ENCODE peak calls at places on chromosome 4, in four cellular contexts. S is WTC11, X is SK-N-SH, M is GM12878. K is an unnamed sample.

GRCh38 chr4:48329976-48330375 is 11.4 kb upstream of the SLAIN2 start:
- DNase-seq in S (no peak), X (no peak), M (no peak), K (no peak)

GRCh38 chr4:1487106-1487505 is 80.9 kb upstream of the NKX1-1 start:
- DNase-seq in S (peak), X (no peak), M (no peak), K (no peak)

GRCh38 chr4:173537628-173538147 is 7.7 kb upstream of the HAND2 start:
- DNase-seq in S (no peak), X (no peak), M (no peak), K (no peak)

GRCh38 chr4:186234367-186234766 is 7.1 kb downstream of the KLKB1 start:
- DNase-seq in S (no peak), X (no peak), M (no peak), K (no peak)

GRCh38 chr4:107740950-107741701 is 21.1 kb upstream of the PAPSS1 start:
- DNase-seq in S (no peak), X (no peak), M (no peak), K (no peak)

GRCh38 chr4:40577588-40578253 is 51.9 kb downstream of the RBM47 start:
- DNase-seq in S (no peak), X (no peak), M (no peak), K (no peak)

GRCh38 chr4:181548873-181549541 is 694.2 kb upstream of the TENM3 start:
- DNase-seq in S (no peak), X (no peak), M (no peak), K (no peak)

GRCh38 chr4:88177981-88178632 is 19.7 kb upstream of the ABCG2 start:
- DNase-seq in S (peak), X (no peak), M (no peak), K (peak)

GRCh38 chr4:122293374-122294365 is 85.1 kb upstream of the ADAD1 start:
- DNase-seq in S (peak), X (no peak), M (no peak), K (no peak)

GRCh38 chr4:38190717-38191178 is 230.6 kb downstream of the PTTG2 start:
- DNase-seq in S (no peak), X (peak), M (no peak), K (no peak)

GRCh38 chr4:86963697-86964096 is 28.9 kb downstream of the AFF1 start:
- DNase-seq in S (no peak), X (no peak), M (no peak), K (no peak)

GRCh38 chr4:64539234-64539849 is 130.1 kb upstream of the TECRL start:
- DNase-seq in S (peak), X (peak), M (peak), K (peak)

GRCh38 chr4:185254434-185254833 is 45.0 kb downstream of the SNX25 start:
- DNase-seq in S (no peak), X (no peak), M (no peak), K (no peak)

GRCh38 chr4:119785963-119786362 is 157.4 kb upstream of the PDE5A start:
- DNase-seq in S (peak), X (no peak), M (no peak), K (no peak)

GRCh38 chr4:52789774-52790173 is 38.5 kb upstream of the ERVMER34-1 start:
- DNase-seq in S (no peak), X (no peak), M (no peak), K (no peak)

GRCh38 chr4:41982716-41983115 is 1.2 kb downstream of the DCAF4L1 start:
- DNase-seq in S (no peak), X (no peak), M (no peak), K (no peak)

GRCh38 chr4:823093-823760 is 2.7 kb downstream of the CPLX1 start:
- DNase-seq in S (no peak), X (no peak), M (no peak), K (no peak)

GRCh38 chr4:83535520-83535944 is 376 bp upstream of the GPAT3 start:
- DNase-seq in S (peak), X (no peak), M (no peak), K (no peak)

GRCh38 chr4:146153964-146154536 is 21.5 kb upstream of the LSM6 start:
- DNase-seq in S (no peak), X (no peak), M (no peak), K (no peak)

GRCh38 chr4:4541040-4541631 is 712 bp downstream of the STX18 start:
- DNase-seq in S (no peak), X (no peak), M (peak), K (peak)

GRCh38 chr4:70138751-70139150 is 15.3 kb upstream of the PRR27 start:
- DNase-seq in S (no peak), X (no peak), M (no peak), K (no peak)

GRCh38 chr4:136471051-136471450 is 1061.2 kb downstream of the PCDH18 start:
- DNase-seq in S (no peak), X (no peak), M (no peak), K (no peak)

GRCh38 chr4:72390409-72390808 is 178.6 kb downstream of the ADAMTS3 start:
- DNase-seq in S (no peak), X (no peak), M (no peak), K (no peak)

GRCh38 chr4:147901886-147902285 is 170.0 kb downstream of the ARHGAP10 start:
- DNase-seq in S (no peak), X (no peak), M (no peak), K (no peak)

GRCh38 chr4:105327222-105327621 is 146.6 kb downstream of the PPA2 start:
- DNase-seq in S (no peak), X (no peak), M (no peak), K (no peak)

GRCh38 chr4:14254252-14254651 is 626.7 kb upstream of the BOD1L1 start:
- DNase-seq in S (peak), X (peak), M (no peak), K (no peak)

GRCh38 chr4:119172223-119172622 is 36.6 kb downstream of the MYOZ2 start:
- DNase-seq in S (no peak), X (no peak), M (no peak), K (no peak)

GRCh38 chr4:112889619-112890294 is 159.7 kb upstream of the ANK2 start:
- DNase-seq in S (no peak), X (no peak), M (peak), K (no peak)

GRCh38 chr4:127648061-127648460 is 15.3 kb downstream of the INTU start:
- DNase-seq in S (no peak), X (no peak), M (no peak), K (no peak)

GRCh38 chr4:175961604-175962003 is 104.0 kb upstream of the WDR17 start:
- DNase-seq in S (no peak), X (no peak), M (peak), K (no peak)

GRCh38 chr4:24510091-24510490 is 74.3 kb downstream of the DHX15 start:
- DNase-seq in S (no peak), X (no peak), M (no peak), K (no peak)

GRCh38 chr4:46793036-46793435 is 116.0 kb downstream of the COX7B2 start:
- DNase-seq in S (no peak), X (no peak), M (no peak), K (no peak)

GRCh38 chr4:8332891-8333331 is 63.4 kb downstream of the HTRA3 start:
- DNase-seq in S (no peak), X (no peak), M (no peak), K (no peak)

GRCh38 chr4:8330821-8331566 is 61.4 kb downstream of the HTRA3 start:
- DNase-seq in S (no peak), X (no peak), M (no peak), K (no peak)

GRCh38 chr4:8333726-8334460 is 64.3 kb downstream of the HTRA3 start:
- DNase-seq in S (no peak), X (no peak), M (no peak), K (no peak)

GRCh38 chr4:8331567-8331955 is 62.0 kb downstream of the HTRA3 start:
- DNase-seq in S (no peak), X (no peak), M (no peak), K (no peak)

GRCh38 chr4:8332038-8332857 is 62.7 kb downstream of the HTRA3 start:
- DNase-seq in S (no peak), X (no peak), M (no peak), K (no peak)
- TF ChIP-seq USF1 in S (no peak), X (no peak), M (no peak), K (no peak)

GRCh38 chr4:189081831-189082230 is 858.8 kb upstream of the FRG1 start:
- DNase-seq in S (no peak), X (no peak), M (no peak), K (no peak)
- TF ChIP-seq USF1 in S (no peak), X (no peak), M (no peak), K (no peak)

GRCh38 chr4:165403667-165404066 is 24.9 kb downstream of the CPE start:
- DNase-seq in S (no peak), X (peak), M (no peak), K (no peak)

GRCh38 chr4:165404080-165404479 is 25.3 kb downstream of the CPE start:
- DNase-seq in S (no peak), X (no peak), M (no peak), K (no peak)

GRCh38 chr4:165398570-165398969 is 19.8 kb downstream of the CPE start:
- DNase-seq in S (no peak), X (peak), M (no peak), K (peak)

GRCh38 chr4:165404696-165405095 is 25.9 kb downstream of the CPE start:
- DNase-seq in S (no peak), X (no peak), M (no peak), K (no peak)

DNA sequence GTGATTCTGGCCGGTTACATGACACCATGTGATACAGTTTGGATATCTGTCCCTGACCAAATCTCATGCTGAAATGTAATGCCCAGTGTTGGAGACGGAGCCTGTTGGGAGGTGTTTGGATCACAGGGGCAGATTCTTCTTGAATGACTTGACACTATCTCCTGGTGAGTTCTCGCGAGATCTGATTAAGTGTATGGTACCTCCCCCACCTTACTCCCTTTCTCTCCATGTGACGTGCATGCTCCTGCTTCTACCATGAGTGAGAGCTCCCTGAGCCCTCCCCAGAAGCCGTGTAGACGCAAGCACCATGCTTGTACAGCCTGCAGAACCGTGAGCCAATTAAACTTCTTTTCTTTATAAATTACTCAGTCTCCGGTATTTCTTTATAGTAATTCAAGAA is 23.6 kb downstream of the CPE start:
- DNase-seq in S (no peak), X (no peak), M (no peak), K (peak)
- TF ChIP-seq USF1 in S (no peak), X (no peak), M (no peak), K (no peak)

DNA sequence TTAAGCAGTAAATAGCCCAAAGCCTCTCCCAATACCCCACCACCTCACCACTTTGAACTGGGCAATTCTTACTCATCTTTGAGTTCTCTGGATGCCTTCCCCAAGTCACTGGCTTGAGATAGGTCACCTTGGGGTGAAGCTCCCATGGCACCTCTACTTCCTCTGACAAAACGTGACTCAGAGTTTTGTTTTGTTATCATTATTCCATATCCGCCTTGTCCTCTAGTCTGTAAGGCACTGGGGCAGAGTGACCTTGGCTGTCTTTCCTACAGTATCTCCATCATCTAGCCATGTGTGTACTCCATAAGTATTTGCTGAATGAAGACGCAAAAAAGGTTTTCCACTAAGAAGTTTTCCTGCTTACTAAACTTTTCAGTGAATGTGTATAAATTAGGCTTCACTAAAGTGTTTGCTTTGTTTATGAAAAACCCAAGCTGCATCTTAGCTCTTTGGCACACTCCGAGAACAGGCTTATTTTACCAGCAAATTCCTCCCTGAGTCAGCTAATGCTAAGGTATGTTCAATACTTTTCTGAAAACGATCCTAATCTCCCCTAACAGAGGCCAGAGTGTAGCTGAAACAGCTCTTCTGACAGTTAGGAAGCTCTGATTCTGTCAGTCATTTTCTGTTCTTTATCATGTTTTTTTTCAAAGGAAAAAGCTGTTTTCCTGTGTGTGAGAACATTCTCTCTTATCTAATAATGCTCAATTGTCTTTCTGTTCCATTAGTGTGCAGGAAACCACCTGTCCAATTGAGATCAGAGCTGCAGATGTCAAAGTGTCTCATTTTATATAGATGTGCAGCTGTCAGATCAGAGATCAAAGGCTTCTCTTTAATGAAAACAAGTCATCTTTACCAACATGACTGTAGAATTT is 30.2 kb upstream of the TSPAN5 start:
- DNase-seq in S (no peak), X (peak), M (no peak), K (peak)
- TF ChIP-seq USF1 in S (no peak), X (no peak), M (no peak), K (no peak)

GRCh38 chr4:71186566-71187398 is 152.0 kb upstream of the SLC4A4 start:
- DNase-seq in S (peak), X (peak), M (no peak), K (no peak)

GRCh38 chr4:71186257-71186565 is 152.6 kb upstream of the SLC4A4 start:
- DNase-seq in S (no peak), X (no peak), M (no peak), K (no peak)

GRCh38 chr4:71188197-71188625 is 150.6 kb upstream of the SLC4A4 start:
- DNase-seq in S (no peak), X (no peak), M (no peak), K (no peak)

GRCh38 chr4:71188951-71189350 is 149.9 kb upstream of the SLC4A4 start:
- DNase-seq in S (no peak), X (no peak), M (no peak), K (no peak)

GRCh38 chr4:71187399-71188196 is 151.2 kb upstream of the SLC4A4 start:
- DNase-seq in S (peak), X (no peak), M (no peak), K (no peak)
- TF ChIP-seq USF1 in S (no peak), X (no peak), M (no peak), K (no peak)

GRCh38 chr4:177448850-177449249 is 6.6 kb upstream of the AGA start:
- DNase-seq in S (no peak), X (no peak), M (no peak), K (no peak)
- TF ChIP-seq USF1 in S (no peak), X (no peak), M (no peak), K (no peak)

DNA sequence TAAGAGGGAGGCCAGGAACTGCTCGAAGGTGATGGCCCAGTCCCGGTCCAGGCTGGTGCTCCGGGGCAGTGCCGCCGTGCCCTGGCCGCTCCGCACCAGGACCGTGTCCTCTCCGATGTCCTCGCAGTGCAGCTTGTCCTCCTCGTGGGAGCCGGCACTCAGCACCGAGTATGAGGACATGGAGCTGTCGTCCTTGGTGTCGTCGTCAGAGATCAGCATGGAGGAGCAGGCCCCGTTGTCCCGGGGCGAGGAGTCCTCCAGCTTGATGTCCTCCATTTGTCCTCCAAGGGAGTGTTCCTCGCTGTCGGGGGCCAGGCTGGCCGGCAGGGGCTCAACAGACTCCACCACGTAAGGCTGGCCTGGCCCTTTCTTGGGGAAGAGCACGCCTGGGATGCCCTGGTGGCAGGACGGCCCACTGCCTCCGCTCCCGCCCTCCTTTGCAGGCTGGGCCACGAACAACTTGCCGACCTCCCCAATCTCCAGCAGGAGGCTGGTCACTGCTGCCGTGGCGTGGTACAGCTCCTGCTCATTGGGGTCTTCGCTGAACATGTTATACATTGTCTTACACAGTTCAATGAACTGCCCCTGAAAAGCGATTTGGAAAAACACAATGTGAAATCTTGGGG is 53.7 kb upstream of the UCP1 start:
- DNase-seq in S (no peak), X (no peak), M (no peak), K (no peak)
- TF ChIP-seq USF1 in S (no peak), X (no peak), M (no peak), K (no peak)

GRCh38 chr4:76224193-76224592 is 10.6 kb upstream of the SCARB2 start:
- DNase-seq in S (no peak), X (no peak), M (no peak), K (no peak)

GRCh38 chr4:76216521-76216920 is 2.9 kb upstream of the SCARB2 start:
- DNase-seq in S (no peak), X (no peak), M (no peak), K (no peak)

GRCh38 chr4:76215120-76215519 is 1.5 kb upstream of the SCARB2 start:
- DNase-seq in S (no peak), X (no peak), M (no peak), K (no peak)

GRCh38 chr4:76216975-76217814 is 3.6 kb upstream of the SCARB2 start:
- DNase-seq in S (no peak), X (no peak), M (no peak), K (no peak)

GRCh38 chr4:76219299-76220055 is 5.9 kb upstream of the SCARB2 start:
- DNase-seq in S (no peak), X (no peak), M (no peak), K (no peak)
- TF ChIP-seq USF1 in S (no peak), X (no peak), M (no peak), K (no peak)

GRCh38 chr4:18020145-18020670 is 1.3 kb downstream of the LCORL start:
- DNase-seq in S (no peak), X (no peak), M (no peak), K (peak)
- TF ChIP-seq USF1 in S (no peak), X (no peak), M (no peak), K (no peak)

GRCh38 chr4:152605031-152605430 is 69.1 kb upstream of the FBXW7 start:
- DNase-seq in S (peak), X (no peak), M (no peak), K (no peak)

GRCh38 chr4:152606800-152607577 is 71.1 kb upstream of the FBXW7 start:
- DNase-seq in S (no peak), X (peak), M (no peak), K (no peak)

GRCh38 chr4:152609460-152609859 is 70.3 kb downstream of the TMEM154 start:
- DNase-seq in S (no peak), X (no peak), M (no peak), K (peak)

DNA sequence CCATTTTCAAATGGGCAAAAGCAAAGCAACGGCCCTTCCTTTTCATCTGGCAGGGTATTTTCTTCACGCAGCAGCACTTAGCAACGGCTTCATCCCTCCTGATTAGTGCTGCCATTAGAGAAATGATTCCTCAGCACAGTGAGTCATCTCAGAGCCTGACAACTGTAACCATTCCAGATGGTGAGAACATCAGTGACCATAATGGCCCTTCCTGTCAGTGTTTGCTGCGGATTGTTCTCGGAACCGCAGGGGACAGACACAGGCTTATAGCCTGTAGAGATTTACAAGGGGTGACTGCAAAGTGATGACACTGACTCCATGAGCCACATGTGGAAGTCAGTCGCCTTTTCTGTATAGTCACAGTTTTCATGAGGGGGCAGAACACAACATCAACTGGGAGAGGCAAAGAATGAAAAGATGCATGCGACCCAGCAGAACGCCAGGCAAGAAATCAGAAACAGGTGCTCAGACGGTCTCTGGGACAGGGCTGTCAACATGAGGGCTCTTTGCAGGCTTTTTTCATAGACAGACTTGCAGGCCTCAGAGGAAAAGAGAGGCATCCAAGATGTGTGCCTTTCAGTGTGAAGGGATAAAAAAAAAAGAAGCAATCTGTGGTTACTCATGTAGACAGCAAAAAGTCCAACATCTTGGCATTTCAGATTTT is 69.9 kb upstream of the FBXW7 start:
- DNase-seq in S (no peak), X (peak), M (no peak), K (no peak)
- TF ChIP-seq USF1 in S (no peak), X (no peak), M (no peak), K (no peak)

K was measured in K562.